ENCODE peak calls at places on chromosome 11, in eight cellular contexts. C, V, E, X, L, J, O and N are unnamed samples. For H3K9me3 and H3K4me1, the result is how much of the 10 kb centered on the place peaks cover.

GRCh38 chr11:66489636-66490035 is 9.4 kb downstream of the DPP3 start:
- DNase-seq in C (no peak), V (no peak), E (no peak), X (no peak), L (no peak), J (no peak), O (no peak), N (no peak)

GRCh38 chr11:108198833-108199232 is 23.6 kb downstream of the NPAT start:
- DNase-seq in C (no peak), V (no peak), E (no peak), X (no peak), L (no peak), J (peak), O (no peak), N (no peak)

GRCh38 chr11:36510567-36511020 is 522 bp upstream of the TRAF6 start:
- DNase-seq in C (no peak), V (no peak), E (no peak), X (no peak), L (no peak), J (no peak), O (peak), N (peak)

GRCh38 chr11:35061516-35062440 is 77.2 kb upstream of the CD44 start:
- DNase-seq in C (no peak), V (no peak), E (no peak), X (no peak), L (no peak), J (no peak), O (no peak), N (no peak)

GRCh38 chr11:7348432-7349298 is 97.0 kb downstream of the SYT9 start:
- DNase-seq in C (no peak), V (no peak), E (peak), X (no peak), L (no peak), J (no peak), O (no peak), N (no peak)

GRCh38 chr11:65414776-65415498 is 7.7 kb upstream of the NEAT1 start:
- DNase-seq in C (no peak), V (no peak), E (peak), X (no peak), L (peak), J (peak), O (peak), N (no peak)

GRCh38 chr11:61042961-61043540 is 59.2 kb upstream of the CD5 start:
- DNase-seq in C (no peak), V (no peak), E (no peak), X (no peak), L (no peak), J (no peak), O (no peak), N (no peak)

GRCh38 chr11:74686792-74687191 is 44.4 kb downstream of the CHRDL2 start:
- DNase-seq in C (no peak), V (no peak), E (no peak), X (no peak), L (no peak), J (peak), O (peak), N (no peak)

GRCh38 chr11:77823775-77824174 is 2.8 kb downstream of the AAMDC start:
- DNase-seq in C (no peak), V (no peak), E (peak), X (no peak), L (no peak), J (no peak), O (peak), N (peak)

GRCh38 chr11:117232911-117233409 is 489 bp downstream of the RNF214 start:
- DNase-seq in C (no peak), V (peak), E (no peak), X (peak), L (no peak), J (peak), O (no peak), N (no peak)

GRCh38 chr11:74721479-74721835 is 9.8 kb downstream of the CHRDL2 start:
- DNase-seq in C (no peak), V (no peak), E (no peak), X (no peak), L (no peak), J (no peak), O (no peak), N (no peak)

GRCh38 chr11:60762851-60763691 is 6.4 kb downstream of the MS4A15 start:
- DNase-seq in C (no peak), V (no peak), E (no peak), X (peak), L (no peak), J (no peak), O (no peak), N (no peak)

GRCh38 chr11:528815-529728 is 6.3 kb downstream of the HRAS start:
- DNase-seq in C (no peak), V (peak), E (no peak), X (no peak), L (no peak), J (no peak), O (no peak), N (no peak)

GRCh38 chr11:16606784-16607674 is 131.4 kb upstream of the C11orf58 start:
- DNase-seq in C (no peak), V (peak), E (peak), X (no peak), L (peak), J (peak), O (peak), N (no peak)

GRCh38 chr11:1224109-1224485 is 1.2 kb downstream of the MUC5B start:
- DNase-seq in C (no peak), V (no peak), E (no peak), X (no peak), L (no peak), J (peak), O (no peak), N (no peak)

GRCh38 chr11:8283510-8284272 is 20.0 kb upstream of the LMO1 start:
- DNase-seq in C (peak), V (peak), E (peak), X (no peak), L (no peak), J (peak), O (peak), N (no peak)

GRCh38 chr11:65274734-65275682 is 13.2 kb downstream of the POLA2 start:
- DNase-seq in C (peak), V (no peak), E (peak), X (peak), L (peak), J (peak), O (peak), N (peak)

GRCh38 chr11:96152623-96153022 is 190.4 kb downstream of the MAML2 start:
- DNase-seq in C (no peak), V (no peak), E (no peak), X (no peak), L (no peak), J (no peak), O (peak), N (no peak)

GRCh38 chr11:106565326-106565725 is 452.9 kb downstream of the GUCY1A2 start:
- DNase-seq in C (no peak), V (no peak), E (no peak), X (no peak), L (no peak), J (no peak), O (no peak), N (no peak)

GRCh38 chr11:1929621-1930447 is 10.3 kb downstream of the TNNT3 start:
- DNase-seq in C (no peak), V (no peak), E (no peak), X (no peak), L (no peak), J (peak), O (no peak), N (no peak)

GRCh38 chr11:7654094-7654742 is 19.1 kb downstream of the CYB5R2 start:
- DNase-seq in C (no peak), V (no peak), E (no peak), X (no peak), L (no peak), J (no peak), O (no peak), N (no peak)

GRCh38 chr11:111429066-111429506 is 50.0 kb upstream of the POU2AF1 start:
- DNase-seq in C (peak), V (peak), E (peak), X (peak), L (peak), J (no peak), O (no peak), N (peak)

GRCh38 chr11:117199916-117200812 is 994 bp downstream of the TAGLN start:
- DNase-seq in C (no peak), V (peak), E (no peak), X (no peak), L (no peak), J (peak), O (no peak), N (no peak)

GRCh38 chr11:35878736-35879135 is 65.1 kb upstream of the LDLRAD3 start:
- DNase-seq in C (no peak), V (no peak), E (no peak), X (no peak), L (no peak), J (no peak), O (no peak), N (no peak)

GRCh38 chr11:42524534-42525227 is 787.1 kb upstream of the API5 start:
- DNase-seq in C (peak), V (peak), E (peak), X (peak), L (peak), J (no peak), O (peak), N (peak)

GRCh38 chr11:72091292-72091691 is 10.6 kb downstream of the LRRC51 start:
- DNase-seq in C (peak), V (peak), E (peak), X (peak), L (peak), J (peak), O (peak), N (peak)

GRCh38 chr11:3353066-3353465 is 25.9 kb downstream of the ZNF195 start:
- DNase-seq in C (no peak), V (no peak), E (no peak), X (no peak), L (no peak), J (no peak), O (no peak), N (no peak)
- H3K9me3 ChIP-seq in C (under half), V (under half), E (half or more), X (under half), L (under half), J (under half), O (under half), N (under half)

DNA sequence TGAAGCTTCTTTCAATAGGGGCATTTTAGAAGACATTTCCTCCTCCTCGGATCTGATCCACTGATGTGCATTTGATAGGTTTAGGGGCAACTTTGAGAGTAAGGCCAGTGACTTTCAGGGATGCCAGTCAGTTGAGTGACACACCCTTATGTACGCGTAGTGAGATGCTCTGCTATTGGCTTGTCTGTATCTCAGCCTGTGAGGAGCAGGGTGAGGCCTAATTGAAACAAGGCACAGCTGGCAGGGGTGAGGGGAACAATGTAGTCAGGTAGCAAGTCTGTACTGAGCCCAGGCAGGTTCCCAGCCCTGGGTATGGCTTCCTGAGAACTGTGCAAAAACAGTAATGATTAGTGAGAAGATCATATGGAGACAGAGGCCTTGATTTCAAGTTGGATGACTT is 61.5 kb downstream of the STIM1 start:
- DNase-seq in C (peak), V (no peak), E (no peak), X (no peak), L (peak), J (no peak), O (no peak), N (peak)
- H3K27ac ChIP-seq in C (no peak), V (no peak), E (no peak), X (no peak), L (peak), J (no peak), O (no peak), N (no peak)

GRCh38 chr11:114197799-114198500 is 98.2 kb upstream of the NNMT start:
- DNase-seq in C (no peak), V (no peak), E (peak), X (no peak), L (peak), J (peak), O (peak), N (no peak)
- H3K4me1 ChIP-seq in C (under half), V (under half), E (under half), X (under half), L (under half), J (half or more), O (under half), N (under half)

GRCh38 chr11:133600876-133601275 is 68.6 kb upstream of the OPCML start:
- DNase-seq in C (no peak), V (no peak), E (no peak), X (no peak), L (no peak), J (no peak), O (no peak), N (no peak)
- H3K9me3 ChIP-seq in C (under half), V (under half), E (under half), X (under half), L (under half), J (under half), O (under half), N (under half)